ENCODE peak calls at places on chromosome 2, in five cellular contexts. C is WERI-Rb-1, I is adrenal gland, Y is GM04504, F is NCI-H2227 treated with DMSO at 0.1 percent for 48 hours. Q is an unnamed sample.

GRCh38 chr2:191291471-191291870 is 46.3 kb downstream of the MYO1B start:
- DNase-seq in C (no peak), I (no peak), Y (no peak), F (no peak), Q (no peak)

GRCh38 chr2:73987109-73987947 is 2.6 kb downstream of the TET3 start:
- DNase-seq in C (peak), I (peak), Y (no peak), F (no peak), Q (peak)

GRCh38 chr2:220966636-220967035 is 605.5 kb downstream of the EPHA4 start:
- DNase-seq in C (no peak), I (no peak), Y (peak), F (no peak), Q (no peak)

GRCh38 chr2:1922402-1923025 is 178.2 kb upstream of the PXDN start:
- DNase-seq in C (no peak), I (no peak), Y (no peak), F (no peak), Q (no peak)

GRCh38 chr2:147430408-147430807 is 414.4 kb upstream of the ACVR2A start:
- DNase-seq in C (no peak), I (peak), Y (no peak), F (no peak), Q (peak)

GRCh38 chr2:36322108-36322507 is 33.5 kb upstream of the CRIM1 start:
- DNase-seq in C (peak), I (peak), Y (no peak), F (no peak), Q (peak)

GRCh38 chr2:185284696-185285095 is 453.9 kb upstream of the FSIP2 start:
- DNase-seq in C (no peak), I (no peak), Y (no peak), F (no peak), Q (no peak)

GRCh38 chr2:43210467-43211303 is 15.7 kb downstream of the ZFP36L2 start:
- DNase-seq in C (no peak), I (no peak), Y (peak), F (peak), Q (peak)

GRCh38 chr2:200422071-200422470 is 87.8 kb downstream of the KCTD18 start:
- DNase-seq in C (no peak), I (no peak), Y (no peak), F (no peak), Q (no peak)

GRCh38 chr2:64601027-64601767 is 52.5 kb downstream of the SERTAD2 start:
- DNase-seq in C (no peak), I (no peak), Y (peak), F (no peak), Q (no peak)

GRCh38 chr2:119484834-119485233 is 39.4 kb downstream of the SCTR start:
- DNase-seq in C (no peak), I (no peak), Y (no peak), F (no peak), Q (no peak)

GRCh38 chr2:232929303-232930123 is 59.4 kb downstream of the SNORC start:
- DNase-seq in C (no peak), I (no peak), Y (no peak), F (no peak), Q (no peak)

GRCh38 chr2:170671079-170671478 is 44.1 kb upstream of the SP5 start:
- DNase-seq in C (no peak), I (no peak), Y (no peak), F (no peak), Q (no peak)

GRCh38 chr2:75560022-75560767 is 544 bp downstream of the EVA1A start:
- DNase-seq in C (no peak), I (no peak), Y (no peak), F (no peak), Q (peak)

GRCh38 chr2:85920810-85921545 is 32.2 kb upstream of the ST3GAL5 start:
- DNase-seq in C (no peak), I (no peak), Y (no peak), F (no peak), Q (peak)

GRCh38 chr2:133940134-133940533 is 313.7 kb upstream of the MGAT5 start:
- DNase-seq in C (no peak), I (no peak), Y (no peak), F (no peak), Q (no peak)

GRCh38 chr2:73418343-73418742 is 32.7 kb downstream of the ALMS1 start:
- DNase-seq in C (no peak), I (peak), Y (peak), F (no peak), Q (peak)

GRCh38 chr2:170362895-170363582 is 185.1 kb downstream of the MYO3B start:
- DNase-seq in C (no peak), I (no peak), Y (no peak), F (peak), Q (no peak)

GRCh38 chr2:207784898-207785297 is 15.2 kb upstream of the FZD5 start:
- DNase-seq in C (no peak), I (no peak), Y (no peak), F (no peak), Q (peak)

GRCh38 chr2:102848366-102848839 is 86.6 kb downstream of the TMEM182 start:
- DNase-seq in C (peak), I (peak), Y (no peak), F (peak), Q (peak)

GRCh38 chr2:14827226-14828023 is 194.9 kb downstream of the LRATD1 start:
- DNase-seq in C (no peak), I (no peak), Y (no peak), F (no peak), Q (no peak)

GRCh38 chr2:201932511-201932910 is 101.1 kb upstream of the FZD7 start:
- DNase-seq in C (peak), I (no peak), Y (no peak), F (peak), Q (no peak)

GRCh38 chr2:117989854-117990438 is 23.9 kb downstream of the CCDC93 start:
- DNase-seq in C (no peak), I (no peak), Y (no peak), F (no peak), Q (no peak)

GRCh38 chr2:233130024-233130423 is 69.9 kb downstream of the INPP5D start:
- DNase-seq in C (no peak), I (no peak), Y (no peak), F (no peak), Q (no peak)

GRCh38 chr2:142142595-142142994 is 11.8 kb upstream of the LRP1B start:
- DNase-seq in C (peak), I (no peak), Y (no peak), F (no peak), Q (no peak)